ENCODE peak calls at places on chromosomes 13 and 19, in seven cellular contexts. D is fibroblast of villous mesenchyme, C is right lobe of liver, Y is cardiac fibroblast, N is tibial nerve, K is aorta, M is A172. F is an unnamed sample.

GRCh38 chr13:34416833-34417425 is 525.1 kb upstream of the NBEA start:
- DNase-seq in D (peak; percentile 46), K (peak; percentile 80), C (no peak), N (peak; percentile 35), Y (peak; percentile 71), M (no peak), F (peak; percentile 73)

GRCh38 chr13:108624108-108624507 is 5.3 kb upstream of the MYO16 start:
- DNase-seq in M (no peak), C (no peak), N (no peak), K (no peak), Y (no peak), D (no peak), F (no peak)

GRCh38 chr13:34308725-34309124 is 490.8 kb downstream of the RFC3 start:
- DNase-seq in N (no peak), M (no peak), K (no peak), Y (no peak), D (peak; percentile 36), C (no peak), F (no peak)

GRCh38 chr13:41409611-41410010 is 47.7 kb upstream of the RGCC start:
- DNase-seq in M (no peak), Y (no peak), K (no peak), C (no peak), D (no peak), N (no peak), F (no peak)

GRCh38 chr19:55640577-55641375 is at the start of gene ZNF580:
- DNase-seq in Y (peak; percentile 75), C (peak; percentile 72), M (peak; percentile 46), D (peak; percentile 87), K (peak; percentile 90), N (peak; percentile 25), F (no peak)

GRCh38 chr13:28579334-28579733 is 79.6 kb upstream of the POMP start:
- DNase-seq in Y (no peak), K (no peak), C (no peak), D (no peak), M (no peak), N (no peak), F (no peak)

GRCh38 chr13:75326173-75327131 is 155.5 kb downstream of the TBC1D4 start:
- DNase-seq in D (peak; percentile 57), M (peak; percentile 16), N (no peak), Y (peak; percentile 66), K (no peak), C (no peak), F (no peak)

GRCh38 chr13:34320084-34320483 is 502.1 kb downstream of the RFC3 start:
- DNase-seq in D (no peak), C (no peak), Y (no peak), M (no peak), K (no peak), N (no peak), F (no peak)

GRCh38 chr13:99866781-99867180 is 104.8 kb downstream of the ZIC5 start:
- DNase-seq in M (no peak), C (no peak), K (no peak), N (no peak), D (no peak), Y (no peak), F (no peak)

GRCh38 chr13:109647046-109647445 is 139.3 kb downstream of the IRS2 start:
- DNase-seq in N (no peak), D (peak; percentile 79), C (no peak), M (peak; percentile 16), Y (peak; percentile 98), K (no peak), F (no peak)

GRCh38 chr19:7605490-7606222 is 10.0 kb downstream of the CAMSAP3 start:
- DNase-seq in Y (peak; percentile 40), D (peak; percentile 13), C (no peak), M (peak; percentile 52), N (no peak), K (no peak), F (no peak)

GRCh38 chr19:28239270-28239669 is 973.7 kb downstream of the UQCRFS1 start:
- DNase-seq in D (no peak), K (no peak), M (no peak), C (no peak), N (no peak), Y (peak; percentile 4), F (no peak)